ENCODE peak calls at places on chromosomes 1 and 21, in eight cellular contexts. S is activated CD8-positive, alpha-beta T cell treated with anti-CD3 and anti-CD28 coated beads for 36 hours; V is activated B cell treated with CpG ODN at 0.5 μM for 24 hours; R is NCI-H2171; A is NCI-H345; H is NCI-H510A; M is hippocampal formation; P is COR-L47. B is an unnamed sample.

GRCh38 chr1:13781907-13782633 is 82.1 kb downstream of the PRDM2 start:
- DNase-seq in S (no peak), V (no peak), R (no peak), A (no peak), H (no peak), M (no peak), P (no peak), B (peak; percentile 35)

GRCh38 chr21:28811860-28812259 is 180.8 kb downstream of the LTN1 start:
- DNase-seq in S (no peak), V (no peak), R (no peak), A (no peak), H (no peak), M (no peak), P (no peak), B (no peak)

GRCh38 chr1:248807067-248807737 is 18.5 kb downstream of the SH3BP5L start:
- DNase-seq in S (peak; percentile 66), V (peak; percentile 58), R (peak; percentile 0), A (peak; percentile 28), H (no peak), M (peak; percentile 58), P (peak; percentile 41), B (peak; percentile 66)

GRCh38 chr1:87712261-87712674 is 383.6 kb downstream of the LMO4 start:
- DNase-seq in S (no peak), V (no peak), R (no peak), A (no peak), H (no peak), M (no peak), P (no peak), B (no peak)

GRCh38 chr1:85654066-85654782 is 54.0 kb downstream of the ZNHIT6 start:
- DNase-seq in S (no peak), V (no peak), R (no peak), A (no peak), H (no peak), M (no peak), P (no peak), B (no peak)

GRCh38 chr1:159921251-159921650 is 4.1 kb downstream of the TAGLN2 start:
- DNase-seq in S (peak; percentile 35), V (no peak), R (no peak), A (no peak), H (no peak), M (no peak), P (no peak), B (no peak)

GRCh38 chr1:192706936-192707335 is 71.0 kb downstream of the RGS13 start:
- DNase-seq in S (no peak), V (no peak), R (no peak), A (no peak), H (no peak), M (no peak), P (no peak), B (no peak)

GRCh38 chr1:71045463-71046028 is 2.1 kb downstream of the PTGER3 start:
- DNase-seq in S (no peak), V (no peak), R (no peak), A (no peak), H (no peak), M (no peak), P (no peak), B (peak; percentile 33)

GRCh38 chr1:62187548-62187947 is 7.1 kb upstream of the L1TD1 start:
- DNase-seq in S (no peak), V (no peak), R (no peak), A (no peak), H (no peak), M (no peak), P (no peak), B (no peak)

GRCh38 chr1:86965012-86965826 is 50.8 kb downstream of the HS2ST1 start:
- DNase-seq in S (peak; percentile 33), V (no peak), R (no peak), A (no peak), H (peak; percentile 3), M (peak; percentile 7), P (peak; percentile 23), B (no peak)

GRCh38 chr1:227771771-227772170 is 36.5 kb downstream of the SNAP47 start:
- DNase-seq in S (no peak), V (no peak), R (no peak), A (no peak), H (no peak), M (no peak), P (no peak), B (no peak)

GRCh38 chr1:200670215-200671118 is 760 bp upstream of the DDX59 start:
- DNase-seq in S (peak; percentile 24), V (no peak), R (peak; percentile 42), A (peak; percentile 52), H (peak; percentile 19), M (peak; percentile 66), P (peak; percentile 33), B (peak; percentile 79)

GRCh38 chr1:212132040-212132439 is 96.5 kb downstream of the DTL start:
- DNase-seq in S (peak; percentile 39), V (no peak), R (no peak), A (no peak), H (no peak), M (no peak), P (no peak), B (no peak)

B was measured in testis.